ENCODE peak calls at places on chromosomes 12 and 14, in four cellular contexts. R, W, S and I are unnamed samples.
A peak's percentile ranks its signal among the peaks of the same experiment; 100 is the strongest.

GRCh38 chr12:89529738-89530137 is 3.9 kb upstream of the POC1B start:
- DNase-seq in R (peak; percentile 46), W (peak; percentile 67), S (peak; percentile 67), I (peak; percentile 1)

GRCh38 chr14:67729072-67729561 is 27.4 kb downstream of the RDH12 start:
- DNase-seq in R (peak; percentile 73), W (no peak), S (no peak), I (no peak)

GRCh38 chr12:54370218-54370730 is 6.0 kb upstream of the GPR84 start:
- DNase-seq in R (peak; percentile 92), W (peak; percentile 77), S (peak; percentile 85), I (peak; percentile 64)

GRCh38 chr12:96198970-96199369 is 4.8 kb downstream of the ELK3 start:
- DNase-seq in R (no peak), W (peak; percentile 96), S (peak; percentile 91), I (no peak)

GRCh38 chr14:74973003-74973614 is 17.7 kb upstream of the PGF start:
- DNase-seq in R (no peak), W (peak; percentile 44), S (no peak), I (no peak)

GRCh38 chr12:108989381-108989780 is 31.5 kb downstream of the SVOP start:
- DNase-seq in R (no peak), W (no peak), S (no peak), I (no peak)

GRCh38 chr12:110556705-110557104 is 26.4 kb downstream of the PPTC7 start:
- DNase-seq in R (no peak), W (no peak), S (no peak), I (no peak)

GRCh38 chr14:67358914-67359313 is 690 bp downstream of the ATP6V1D start:
- DNase-seq in R (peak; percentile 62), W (no peak), S (peak; percentile 15), I (no peak)

GRCh38 chr12:6607751-6608591 is 792 bp upstream of the CHD4 start:
- DNase-seq in R (peak; percentile 70), W (peak; percentile 25), S (peak; percentile 52), I (peak; percentile 84)

GRCh38 chr12:129401572-129401971 is 502.3 kb downstream of the TMEM132D start:
- DNase-seq in R (peak; percentile 5), W (no peak), S (no peak), I (no peak)

GRCh38 chr12:24244801-24245200 is 295.3 kb upstream of the SOX5 start:
- DNase-seq in R (peak; percentile 39), W (no peak), S (no peak), I (peak; percentile 53)

GRCh38 chr14:96139879-96140278 is 64.8 kb upstream of the BDKRB2 start:
- DNase-seq in R (no peak), W (peak; percentile 84), S (no peak), I (no peak)

GRCh38 chr12:49301759-49302158 is 6.8 kb downstream of the PRPH start:
- DNase-seq in R (peak; percentile 77), W (no peak), S (no peak), I (peak; percentile 65)

GRCh38 chr12:52232233-52232915 is 669 bp upstream of the KRT7 start:
- DNase-seq in R (peak; percentile 28), W (no peak), S (no peak), I (peak; percentile 92)
- H3K18ac ChIP-seq in R (no peak overlapping the region), W (peak overlapping the region; percentile 30), S (no peak overlapping the region), I (peak overlapping the region; percentile 73)

DNA sequence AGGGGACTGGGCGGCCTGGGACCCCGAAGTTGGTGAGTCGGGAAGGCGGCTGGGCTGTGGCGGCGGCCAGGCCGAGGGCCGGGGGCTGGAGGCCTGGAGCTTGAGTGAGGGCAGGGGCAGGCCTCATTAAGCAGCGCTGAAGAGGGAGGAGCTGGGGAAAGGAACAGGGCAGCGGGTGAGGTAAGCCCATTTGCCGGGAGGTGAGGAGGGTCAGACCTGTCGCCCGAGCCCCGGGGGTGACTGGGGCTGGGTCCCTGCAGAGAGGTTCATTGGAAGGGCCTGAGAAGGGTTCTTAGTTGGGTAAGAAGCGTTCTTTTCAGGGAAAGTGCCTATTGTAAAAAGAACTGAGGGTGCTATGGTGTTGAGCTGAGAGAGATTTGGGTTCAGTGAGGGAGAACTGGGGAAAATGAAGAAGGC is 438 bp downstream of the RAB5B start:
- DNase-seq in R (peak; percentile 88), W (peak; percentile 45), S (peak; percentile 70), I (peak; percentile 56)
- H2BK5ac ChIP-seq in R (peak overlapping the region; percentile 86), W (peak overlapping the region; percentile 78), S (peak overlapping the region; percentile 95), I (peak overlapping the region; percentile 94)

GRCh38 chr14:102325791-102326345 is 6.3 kb downstream of the ZNF839 start:
- DNase-seq in R (no peak), W (no peak), S (peak; percentile 8), I (no peak)
- H3K27ac ChIP-seq in R (no peak overlapping the region), W (no peak overlapping the region), S (peak overlapping the region; percentile 35), I (peak overlapping the region; percentile 66)

DNA sequence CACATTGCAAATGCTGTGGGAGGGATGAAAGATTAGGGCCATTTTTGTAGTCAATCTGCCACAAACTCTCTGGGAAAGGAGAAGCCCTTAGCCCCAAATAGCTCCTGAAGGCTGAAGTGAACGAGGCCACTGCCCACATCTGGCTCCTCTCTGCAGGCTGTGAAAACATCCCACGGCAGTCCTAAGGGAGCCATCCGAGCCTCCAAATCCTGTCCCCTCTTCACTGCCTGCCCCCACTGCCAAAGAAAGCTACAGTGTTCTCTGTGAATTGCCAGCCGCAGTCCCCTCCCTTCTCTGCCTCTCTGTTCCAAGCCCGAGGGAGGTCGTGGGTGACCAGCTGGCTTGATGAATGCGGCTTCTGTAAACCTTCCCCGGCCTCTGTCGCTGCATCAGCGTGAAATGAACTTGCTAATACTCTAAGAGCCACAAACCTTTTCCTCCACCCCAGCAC is 180.7 kb upstream of the NRXN3 start:
- DNase-seq in R (no peak), W (no peak), S (no peak), I (no peak)
- H3K18ac ChIP-seq in R (no peak overlapping the region), W (no peak overlapping the region), S (no peak overlapping the region), I (no peak overlapping the region)

GRCh38 chr12:131211279-131211938 is 257.7 kb downstream of the ADGRD1 start:
- DNase-seq in R (no peak), W (no peak), S (no peak), I (no peak)

GRCh38 chr12:131205534-131205933 is 251.8 kb downstream of the ADGRD1 start:
- DNase-seq in R (no peak), W (no peak), S (no peak), I (no peak)

GRCh38 chr12:131210506-131211278 is 257.0 kb downstream of the ADGRD1 start:
- DNase-seq in R (peak; percentile 92), W (no peak), S (no peak), I (no peak)

GRCh38 chr12:131209082-131210070 is 255.7 kb downstream of the ADGRD1 start:
- DNase-seq in R (no peak), W (no peak), S (no peak), I (no peak)

GRCh38 chr12:131208425-131208824 is 254.7 kb downstream of the ADGRD1 start:
- DNase-seq in R (no peak), W (no peak), S (no peak), I (no peak)
- H2BK5ac ChIP-seq in R (no peak overlapping the region), W (no peak overlapping the region), S (no peak overlapping the region), I (no peak overlapping the region)

GRCh38 chr14:94385553-94386057 is 2.8 kb downstream of the SERPINA1 start:
- DNase-seq in R (no peak), W (no peak), S (no peak), I (no peak)
- H3K27ac ChIP-seq in R (no peak overlapping the region), W (no peak overlapping the region), S (no peak overlapping the region), I (no peak overlapping the region)

GRCh38 chr14:56657604-56658003 is 78.0 kb downstream of the TMEM260 start:
- DNase-seq in R (peak; percentile 88), W (no peak), S (no peak), I (no peak)

GRCh38 chr14:56661478-56661877 is 81.9 kb downstream of the TMEM260 start:
- DNase-seq in R (no peak), W (no peak), S (no peak), I (no peak)

GRCh38 chr14:56659964-56660551 is 80.5 kb downstream of the TMEM260 start:
- DNase-seq in R (peak; percentile 90), W (peak; percentile 62), S (peak; percentile 57), I (peak; percentile 14)

GRCh38 chr14:56659361-56659760 is 79.8 kb downstream of the TMEM260 start:
- DNase-seq in R (peak; percentile 88), W (no peak), S (no peak), I (no peak)

GRCh38 chr14:56660677-56661389 is 81.2 kb downstream of the TMEM260 start:
- DNase-seq in R (peak; percentile 20), W (no peak), S (no peak), I (no peak)
- H3K18ac ChIP-seq in R (no peak overlapping the region), W (no peak overlapping the region), S (no peak overlapping the region), I (no peak overlapping the region)

GRCh38 chr12:40634431-40635131 is 57.7 kb upstream of the CNTN1 start:
- DNase-seq in R (no peak), W (no peak), S (no peak), I (no peak)
- H2BK5ac ChIP-seq in R (no peak overlapping the region), W (no peak overlapping the region), S (no peak overlapping the region), I (no peak overlapping the region)